ENCODE peak calls at places on chromosomes 5 and 9, in four cellular contexts. V is HepG2, Y is K562, L is GM12878. S is an unnamed sample.

GRCh38 chr9:3136999-3137675 is 293.2 kb upstream of the PUM3 start:
- DNase-seq in Y (no peak), V (no peak), L (no peak), S (no peak)

GRCh38 chr9:4997196-4997595 is 12.1 kb downstream of the JAK2 start:
- DNase-seq in V (no peak), Y (no peak), L (no peak), S (no peak)

GRCh38 chr9:90870646-90871326 is 69.2 kb downstream of the SYK start:
- DNase-seq in Y (peak), V (peak), L (peak), S (peak)

GRCh38 chr5:73735032-73735734 is 109.2 kb downstream of the ARHGEF28 start:
- DNase-seq in V (no peak), L (no peak), Y (no peak), S (no peak)

GRCh38 chr9:76441551-76442322 is 17.2 kb upstream of the GCNT1 start:
- DNase-seq in L (peak), Y (no peak), V (no peak), S (no peak)

GRCh38 chr9:121294866-121295661 is 27.1 kb downstream of the GSN start:
- DNase-seq in L (no peak), V (peak), Y (no peak), S (no peak)

GRCh38 chr9:114000063-114000454 is 78.0 kb downstream of the AMBP start:
- DNase-seq in V (no peak), L (no peak), Y (no peak), S (no peak)

GRCh38 chr5:96324708-96325107 is 108.3 kb downstream of the PCSK1 start:
- DNase-seq in Y (no peak), L (no peak), V (peak), S (peak)

GRCh38 chr9:85960688-85961093 is 19.7 kb downstream of the NAA35 start:
- DNase-seq in Y (no peak), L (no peak), V (no peak), S (no peak)

GRCh38 chr5:76402251-76402879 is 720 bp upstream of the IQGAP2 start:
- DNase-seq in Y (peak), L (peak), V (peak), S (peak)

GRCh38 chr5:52981507-52981906 is 7.6 kb upstream of the ITGA2 start:
- DNase-seq in L (no peak), Y (no peak), V (no peak), S (no peak)

GRCh38 chr5:174720612-174721521 is 3.5 kb upstream of the MSX2 start:
- DNase-seq in Y (peak), V (peak), L (no peak), S (no peak)

GRCh38 chr5:122498163-122498562 is 186.1 kb downstream of the SNCAIP start:
- DNase-seq in V (no peak), Y (no peak), L (no peak), S (no peak)

GRCh38 chr5:54693936-54694510 is 176.5 kb downstream of the SNX18 start:
- DNase-seq in Y (no peak), L (no peak), V (no peak), S (no peak)

GRCh38 chr9:17627641-17628040 is 48.8 kb downstream of the SH3GL2 start:
- DNase-seq in Y (no peak), L (no peak), V (no peak), S (no peak)

GRCh38 chr5:103498800-103499199 is 63.8 kb downstream of the NUDT12 start:
- DNase-seq in L (no peak), V (no peak), Y (no peak), S (no peak)

GRCh38 chr5:151123897-151124751 is 33.5 kb downstream of the ANXA6 start:
- DNase-seq in L (peak), V (no peak), Y (no peak), S (peak)

GRCh38 chr5:134549714-134550113 is 24.2 kb downstream of the JADE2 start:
- DNase-seq in V (no peak), L (no peak), Y (no peak), S (no peak)

GRCh38 chr5:37005946-37006540 is 129.5 kb downstream of the NIPBL start:
- DNase-seq in V (peak), Y (peak), L (no peak), S (peak)

DNA sequence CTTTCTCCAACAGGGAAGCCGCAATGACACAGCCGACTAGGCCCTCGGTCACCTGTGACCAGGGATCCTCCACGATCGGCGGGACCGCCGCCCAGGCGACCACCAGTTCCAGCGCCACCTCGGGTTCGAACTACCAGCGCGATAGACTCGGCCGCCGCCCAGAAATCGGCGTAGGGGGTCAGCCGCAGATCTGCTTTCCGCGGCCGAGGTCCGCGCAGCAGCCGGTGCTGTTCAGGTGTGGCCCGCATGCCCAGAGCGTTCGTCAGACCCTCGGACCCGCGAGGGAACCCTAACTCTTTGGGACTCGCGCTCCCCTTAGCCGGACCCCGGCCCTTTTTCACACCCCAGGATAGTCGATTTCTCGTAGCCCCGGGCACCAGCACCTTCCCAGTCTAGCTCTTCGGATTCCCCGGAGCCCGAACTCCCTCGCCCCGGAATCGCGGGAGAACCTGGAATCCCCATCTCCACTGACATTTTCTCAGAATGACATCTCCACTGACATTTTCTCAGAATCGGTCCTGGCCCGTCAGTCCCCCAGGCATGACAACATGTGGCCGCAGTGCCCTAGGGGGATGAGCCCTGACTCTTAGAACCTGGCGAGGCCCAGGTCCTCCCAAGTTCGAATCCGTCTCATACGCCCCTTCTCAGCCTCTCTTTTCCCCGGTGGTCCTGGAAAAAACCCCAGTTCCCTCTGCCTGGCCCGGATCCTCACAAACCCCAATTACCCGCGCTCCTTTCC is 428 bp downstream of the C5orf52 start:
- DNase-seq in L (no peak), V (no peak), Y (no peak), S (no peak)
- TF ChIP-seq BHLHE40 in L (no peak), V (no peak), Y (no peak), S (no peak)

GRCh38 chr5:26543987-26544386 is 494.4 kb downstream of the CDH9 start:
- DNase-seq in L (no peak), V (no peak), Y (no peak), S (no peak)
- TF ChIP-seq CHD2 in L (no peak), V (no peak), Y (no peak), S (no peak)

GRCh38 chr9:69157751-69158466 is 16.2 kb upstream of the TJP2 start:
- DNase-seq in Y (no peak), L (no peak), V (no peak), S (no peak)

GRCh38 chr9:69153707-69154521 is 20.2 kb upstream of the TJP2 start:
- DNase-seq in L (no peak), V (peak), Y (no peak), S (no peak)

GRCh38 chr9:69151506-69151905 is 22.6 kb upstream of the TJP2 start:
- DNase-seq in L (no peak), Y (no peak), V (no peak), S (no peak)

GRCh38 chr9:69158471-69158870 is 15.6 kb upstream of the TJP2 start:
- DNase-seq in V (no peak), Y (no peak), L (no peak), S (no peak)

DNA sequence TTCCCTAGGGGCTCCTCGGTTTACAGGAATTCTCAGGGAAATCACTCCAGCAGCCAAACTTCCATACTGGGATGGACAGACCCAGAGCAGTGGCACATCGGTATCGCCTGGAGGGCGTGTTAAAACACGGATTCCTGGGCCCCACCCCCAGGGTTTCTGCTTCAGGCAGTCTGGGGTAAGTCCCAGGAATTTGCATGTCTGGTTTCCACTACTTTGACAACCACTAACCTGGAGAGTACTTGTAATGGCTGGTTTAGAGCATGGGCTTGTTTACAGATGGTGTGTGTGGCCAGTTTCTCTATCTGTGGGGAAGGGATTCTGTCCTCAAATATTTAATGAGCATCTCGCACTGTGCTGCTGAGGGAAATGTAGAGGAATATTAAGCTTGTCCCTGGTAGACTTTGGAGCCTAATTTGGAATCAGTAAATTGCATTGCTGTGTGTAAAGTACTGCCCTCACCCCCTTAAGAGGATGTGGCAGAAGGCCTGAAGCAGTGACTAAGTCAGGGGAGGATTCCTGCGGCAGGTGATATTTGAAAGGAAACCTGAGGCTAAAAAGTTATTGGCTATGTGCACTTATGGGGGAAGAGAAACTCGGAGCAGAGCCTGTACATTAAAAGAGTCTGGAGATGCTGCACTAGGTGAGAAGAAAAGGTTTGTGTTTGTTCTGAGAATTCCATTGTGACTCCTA is 18.6 kb upstream of the TJP2 start:
- DNase-seq in V (no peak), Y (no peak), L (no peak), S (no peak)
- TF ChIP-seq BHLHE40 in V (no peak), Y (no peak), L (no peak), S (no peak)

GRCh38 chr9:123640792-123641222 is 284.8 kb downstream of the CRB2 start:
- DNase-seq in Y (no peak), L (peak), V (no peak), S (no peak)

GRCh38 chr9:123643518-123643917 is 286.4 kb downstream of the DENND1A start:
- DNase-seq in Y (no peak), L (no peak), V (no peak), S (no peak)

GRCh38 chr9:123645126-123645525 is 284.8 kb downstream of the DENND1A start:
- DNase-seq in Y (no peak), L (no peak), V (no peak), S (no peak)

GRCh38 chr9:123639743-123640142 is 283.7 kb downstream of the CRB2 start:
- DNase-seq in L (no peak), Y (no peak), V (no peak), S (no peak)

GRCh38 chr9:123642291-123643278 is 286.6 kb downstream of the CRB2 start:
- DNase-seq in L (no peak), Y (no peak), V (peak), S (no peak)
- TF ChIP-seq CHD2 in L (no peak), Y (no peak), V (no peak), S (no peak)